ENCODE peak calls at places on chromosomes 13 and 19, in five cellular contexts. One of them, this sample, is unnamed.
A peak's percentile ranks its signal among the peaks of the same experiment; 100 is the strongest.

GRCh38 chr19:35066691-35067563 is 25.4 kb downstream of the HPN start:
- DNase-seq in activated T-helper 1 cell treated with Interleukin-2 at 50 U/mL for 16 hours: peak; percentile 76
- DNase-seq in stimulated activated CD4-positive, alpha-beta T cell treated with anti-CD3 and anti-CD28 coated beads, Interleukin-12 subunit alpha, Interleukin-12 subunit beta, amount 100 ng/mL, for 4 hours: peak; percentile 93
- DNase-seq in dorsolateral prefrontal cortex: peak; percentile 95
- DNase-seq in mammary epithelial cell: peak; percentile 74
- DNase-seq in this sample: peak; percentile 86

GRCh38 chr19:11176466-11177193 is 20.7 kb downstream of the KANK2 start:
- DNase-seq in activated T-helper 1 cell treated with Interleukin-2 at 50 U/mL for 16 hours: no peak
- DNase-seq in stimulated activated CD4-positive, alpha-beta T cell treated with anti-CD3 and anti-CD28 coated beads, Interleukin-12 subunit alpha, Interleukin-12 subunit beta, amount 100 ng/mL, for 4 hours: no peak
- DNase-seq in dorsolateral prefrontal cortex: no peak
- DNase-seq in mammary epithelial cell: no peak
- DNase-seq in this sample: no peak

GRCh38 chr13:23899555-23899954 is 2.3 kb upstream of the C1QTNF9B start:
- DNase-seq in activated T-helper 1 cell treated with Interleukin-2 at 50 U/mL for 16 hours: no peak
- DNase-seq in stimulated activated CD4-positive, alpha-beta T cell treated with anti-CD3 and anti-CD28 coated beads, Interleukin-12 subunit alpha, Interleukin-12 subunit beta, amount 100 ng/mL, for 4 hours: no peak
- DNase-seq in dorsolateral prefrontal cortex: peak; percentile 74
- DNase-seq in mammary epithelial cell: peak; percentile 27
- DNase-seq in this sample: peak; percentile 70

GRCh38 chr13:77544365-77544764 is 8.9 kb downstream of the SCEL start:
- DNase-seq in activated T-helper 1 cell treated with Interleukin-2 at 50 U/mL for 16 hours: no peak
- DNase-seq in stimulated activated CD4-positive, alpha-beta T cell treated with anti-CD3 and anti-CD28 coated beads, Interleukin-12 subunit alpha, Interleukin-12 subunit beta, amount 100 ng/mL, for 4 hours: no peak
- DNase-seq in dorsolateral prefrontal cortex: no peak
- DNase-seq in mammary epithelial cell: no peak
- DNase-seq in this sample: peak; percentile 66

GRCh38 chr13:67416047-67416925 is 186.2 kb upstream of the PCDH9 start:
- DNase-seq in activated T-helper 1 cell treated with Interleukin-2 at 50 U/mL for 16 hours: no peak
- DNase-seq in stimulated activated CD4-positive, alpha-beta T cell treated with anti-CD3 and anti-CD28 coated beads, Interleukin-12 subunit alpha, Interleukin-12 subunit beta, amount 100 ng/mL, for 4 hours: no peak
- DNase-seq in dorsolateral prefrontal cortex: no peak
- DNase-seq in mammary epithelial cell: peak; percentile 2
- DNase-seq in this sample: peak; percentile 45

GRCh38 chr13:30738946-30739528 is 3.7 kb downstream of the ALOX5AP start:
- DNase-seq in activated T-helper 1 cell treated with Interleukin-2 at 50 U/mL for 16 hours: no peak
- DNase-seq in stimulated activated CD4-positive, alpha-beta T cell treated with anti-CD3 and anti-CD28 coated beads, Interleukin-12 subunit alpha, Interleukin-12 subunit beta, amount 100 ng/mL, for 4 hours: no peak
- DNase-seq in dorsolateral prefrontal cortex: no peak
- DNase-seq in mammary epithelial cell: no peak
- DNase-seq in this sample: no peak

GRCh38 chr13:48236528-48237353 is 3.7 kb downstream of the ITM2B start:
- DNase-seq in activated T-helper 1 cell treated with Interleukin-2 at 50 U/mL for 16 hours: no peak
- DNase-seq in stimulated activated CD4-positive, alpha-beta T cell treated with anti-CD3 and anti-CD28 coated beads, Interleukin-12 subunit alpha, Interleukin-12 subunit beta, amount 100 ng/mL, for 4 hours: no peak
- DNase-seq in dorsolateral prefrontal cortex: no peak
- DNase-seq in mammary epithelial cell: peak; percentile 27
- DNase-seq in this sample: no peak

GRCh38 chr13:77510156-77510555 is 25.4 kb upstream of the SCEL start:
- DNase-seq in activated T-helper 1 cell treated with Interleukin-2 at 50 U/mL for 16 hours: no peak
- DNase-seq in stimulated activated CD4-positive, alpha-beta T cell treated with anti-CD3 and anti-CD28 coated beads, Interleukin-12 subunit alpha, Interleukin-12 subunit beta, amount 100 ng/mL, for 4 hours: no peak
- DNase-seq in dorsolateral prefrontal cortex: no peak
- DNase-seq in mammary epithelial cell: no peak
- DNase-seq in this sample: no peak

GRCh38 chr19:41552558-41552957 is 23.4 kb upstream of the CEACAM21 start:
- DNase-seq in activated T-helper 1 cell treated with Interleukin-2 at 50 U/mL for 16 hours: no peak
- DNase-seq in stimulated activated CD4-positive, alpha-beta T cell treated with anti-CD3 and anti-CD28 coated beads, Interleukin-12 subunit alpha, Interleukin-12 subunit beta, amount 100 ng/mL, for 4 hours: no peak
- DNase-seq in dorsolateral prefrontal cortex: no peak
- DNase-seq in mammary epithelial cell: no peak
- DNase-seq in this sample: no peak

GRCh38 chr19:35120898-35121297 is 5.3 kb downstream of the FXYD3 start:
- DNase-seq in activated T-helper 1 cell treated with Interleukin-2 at 50 U/mL for 16 hours: no peak
- DNase-seq in stimulated activated CD4-positive, alpha-beta T cell treated with anti-CD3 and anti-CD28 coated beads, Interleukin-12 subunit alpha, Interleukin-12 subunit beta, amount 100 ng/mL, for 4 hours: no peak
- DNase-seq in dorsolateral prefrontal cortex: no peak
- DNase-seq in mammary epithelial cell: peak; percentile 69
- DNase-seq in this sample: peak; percentile 59

GRCh38 chr19:45352914-45353796 is 12.6 kb downstream of the KLC3 start:
- DNase-seq in activated T-helper 1 cell treated with Interleukin-2 at 50 U/mL for 16 hours: no peak
- DNase-seq in stimulated activated CD4-positive, alpha-beta T cell treated with anti-CD3 and anti-CD28 coated beads, Interleukin-12 subunit alpha, Interleukin-12 subunit beta, amount 100 ng/mL, for 4 hours: no peak
- DNase-seq in dorsolateral prefrontal cortex: no peak
- DNase-seq in mammary epithelial cell: no peak
- DNase-seq in this sample: no peak

GRCh38 chr13:98549006-98549727 is 27.7 kb downstream of the STK24 start:
- DNase-seq in activated T-helper 1 cell treated with Interleukin-2 at 50 U/mL for 16 hours: no peak
- DNase-seq in stimulated activated CD4-positive, alpha-beta T cell treated with anti-CD3 and anti-CD28 coated beads, Interleukin-12 subunit alpha, Interleukin-12 subunit beta, amount 100 ng/mL, for 4 hours: no peak
- DNase-seq in dorsolateral prefrontal cortex: no peak
- DNase-seq in mammary epithelial cell: peak; percentile 83
- DNase-seq in this sample: peak; percentile 29

This sample was measured in PC-3.